ENCODE peak calls at places on chromosomes 7 and 10, in five cellular contexts. One of them, this sample, is unnamed.

GRCh38 chr10:62380002-62380401 is 5.8 kb downstream of the ZNF365 start:
- DNase-seq in NCI-H2107: no peak
- DNase-seq in NCI-H1417: no peak
- DNase-seq in spleen: no peak
- DNase-seq in NCI-H748 treated with DMSO at 0.1 percent for 48 hours: no peak
- DNase-seq in this sample: no peak

GRCh38 chr7:39249635-39250034 is 271.9 kb downstream of the POU6F2 start:
- DNase-seq in NCI-H748 treated with DMSO at 0.1 percent for 48 hours: no peak
- DNase-seq in NCI-H2107: no peak
- DNase-seq in spleen: no peak
- DNase-seq in NCI-H1417: no peak
- DNase-seq in this sample: no peak

GRCh38 chr10:110525349-110526260 is 27.9 kb downstream of the DUSP5 start:
- DNase-seq in NCI-H748 treated with DMSO at 0.1 percent for 48 hours: no peak
- DNase-seq in NCI-H2107: no peak
- DNase-seq in NCI-H1417: no peak
- DNase-seq in spleen: no peak
- DNase-seq in this sample: no peak

GRCh38 chr10:85658518-85658917 is 708.1 kb downstream of the GRID1 start:
- DNase-seq in spleen: no peak
- DNase-seq in NCI-H1417: no peak
- DNase-seq in NCI-H2107: no peak
- DNase-seq in NCI-H748 treated with DMSO at 0.1 percent for 48 hours: no peak
- DNase-seq in this sample: no peak

GRCh38 chr10:11879387-11880168 is 56.4 kb downstream of the PROSER2 start:
- DNase-seq in NCI-H1417: no peak
- DNase-seq in spleen: peak
- DNase-seq in NCI-H2107: no peak
- DNase-seq in NCI-H748 treated with DMSO at 0.1 percent for 48 hours: no peak
- DNase-seq in this sample: no peak

GRCh38 chr7:70215491-70215890 is 617.2 kb downstream of the AUTS2 start:
- DNase-seq in spleen: no peak
- DNase-seq in NCI-H1417: no peak
- DNase-seq in NCI-H2107: no peak
- DNase-seq in NCI-H748 treated with DMSO at 0.1 percent for 48 hours: no peak
- DNase-seq in this sample: no peak

GRCh38 chr7:112161253-112162160 is 44.7 kb downstream of the DOCK4 start:
- DNase-seq in spleen: no peak
- DNase-seq in NCI-H1417: no peak
- DNase-seq in NCI-H748 treated with DMSO at 0.1 percent for 48 hours: no peak
- DNase-seq in NCI-H2107: no peak
- DNase-seq in this sample: no peak

GRCh38 chr10:7475046-7475860 is 64.4 kb upstream of the SFMBT2 start:
- DNase-seq in spleen: no peak
- DNase-seq in NCI-H2107: no peak
- DNase-seq in NCI-H1417: peak
- DNase-seq in NCI-H748 treated with DMSO at 0.1 percent for 48 hours: peak
- DNase-seq in this sample: no peak

GRCh38 chr7:135978624-135979023 is 1.5 kb upstream of the MTPN start:
- DNase-seq in NCI-H1417: no peak
- DNase-seq in NCI-H2107: no peak
- DNase-seq in spleen: no peak
- DNase-seq in NCI-H748 treated with DMSO at 0.1 percent for 48 hours: no peak
- DNase-seq in this sample: no peak

GRCh38 chr10:12250181-12250580 is 54.2 kb downstream of the CDC123 start:
- DNase-seq in spleen: no peak
- DNase-seq in NCI-H748 treated with DMSO at 0.1 percent for 48 hours: no peak
- DNase-seq in NCI-H1417: no peak
- DNase-seq in NCI-H2107: no peak
- DNase-seq in this sample: no peak

GRCh38 chr10:117968354-117969182 is 78.2 kb downstream of the RAB11FIP2 start:
- DNase-seq in spleen: no peak
- DNase-seq in NCI-H748 treated with DMSO at 0.1 percent for 48 hours: no peak
- DNase-seq in NCI-H1417: peak
- DNase-seq in NCI-H2107: no peak
- DNase-seq in this sample: no peak

GRCh38 chr7:66055321-66055956 is 20.2 kb upstream of the ASL start:
- DNase-seq in NCI-H1417: no peak
- DNase-seq in NCI-H2107: no peak
- DNase-seq in spleen: no peak
- DNase-seq in NCI-H748 treated with DMSO at 0.1 percent for 48 hours: no peak
- DNase-seq in this sample: no peak

GRCh38 chr7:42768037-42768436 is 143.8 kb downstream of the C7orf25 start:
- DNase-seq in NCI-H748 treated with DMSO at 0.1 percent for 48 hours: no peak
- DNase-seq in NCI-H2107: no peak
- DNase-seq in NCI-H1417: no peak
- DNase-seq in spleen: no peak
- DNase-seq in this sample: no peak

GRCh38 chr7:91051966-91052365 is 212.3 kb upstream of the FZD1 start:
- DNase-seq in NCI-H1417: no peak
- DNase-seq in spleen: no peak
- DNase-seq in NCI-H748 treated with DMSO at 0.1 percent for 48 hours: no peak
- DNase-seq in NCI-H2107: no peak
- DNase-seq in this sample: no peak

GRCh38 chr10:101646369-101646768 is 48.6 kb downstream of the FBXW4 start:
- DNase-seq in NCI-H2107: no peak
- DNase-seq in NCI-H748 treated with DMSO at 0.1 percent for 48 hours: no peak
- DNase-seq in spleen: no peak
- DNase-seq in NCI-H1417: no peak
- DNase-seq in this sample: no peak

GRCh38 chr7:75866497-75867389 is 12.1 kb upstream of the RHBDD2 start:
- DNase-seq in spleen: peak
- DNase-seq in NCI-H748 treated with DMSO at 0.1 percent for 48 hours: peak
- DNase-seq in NCI-H1417: peak
- DNase-seq in NCI-H2107: peak
- DNase-seq in this sample: peak

GRCh38 chr10:78035025-78035424 is 1.4 kb downstream of the RPS24 start:
- DNase-seq in spleen: no peak
- DNase-seq in NCI-H2107: no peak
- DNase-seq in NCI-H748 treated with DMSO at 0.1 percent for 48 hours: no peak
- DNase-seq in NCI-H1417: no peak
- DNase-seq in this sample: no peak

GRCh38 chr7:12706900-12707536 is 19.6 kb downstream of the ARL4A start:
- DNase-seq in NCI-H1417: peak
- DNase-seq in spleen: no peak
- DNase-seq in NCI-H748 treated with DMSO at 0.1 percent for 48 hours: peak
- DNase-seq in NCI-H2107: peak
- DNase-seq in this sample: no peak